ENCODE peak calls at places on chromosomes 2 and 18, in eight cellular contexts. V is left ventricle myocardium inferior, R is lower lobe of right lung, S is adrenal gland, U is colonic mucosa, A is right lobe of liver, O is thyroid gland, M is ovary. G is an unnamed sample. For H3K9me3, the result is how much of the 10 kb centered on the place peaks cover.

GRCh38 chr2:187526776-187527175 is 27.5 kb downstream of the TFPI start:
- DNase-seq in R (no peak), S (no peak), A (no peak), O (no peak), U (no peak), M (no peak), V (no peak), G (no peak)

GRCh38 chr2:219178377-219179175 is 501 bp downstream of the RETREG2 start:
- DNase-seq in A (peak), S (peak), U (peak), O (peak), R (peak), V (peak), M (no peak), G (no peak)

GRCh38 chr18:54284967-54285785 is 15.9 kb downstream of the POLI start:
- DNase-seq in O (no peak), M (no peak), V (peak), R (no peak), U (no peak), A (no peak), S (peak), G (no peak)

GRCh38 chr2:120195575-120195974 is 27.6 kb downstream of the TMEM185B start:
- DNase-seq in A (no peak), S (no peak), V (no peak), O (no peak), R (no peak), U (no peak), M (no peak), G (no peak)

GRCh38 chr2:177243476-177243875 is 21.1 kb downstream of the NFE2L2 start:
- DNase-seq in V (no peak), A (no peak), R (no peak), S (no peak), O (no peak), M (no peak), U (no peak), G (no peak)

GRCh38 chr2:96501471-96501874 is 3.7 kb downstream of the NEURL3 start:
- DNase-seq in S (no peak), V (no peak), M (no peak), R (no peak), U (no peak), A (no peak), O (no peak), G (no peak)

GRCh38 chr2:36708119-36708741 is 11.7 kb downstream of the VIT start:
- DNase-seq in O (no peak), S (no peak), U (no peak), R (no peak), A (no peak), M (no peak), V (no peak), G (no peak)

GRCh38 chr18:37631422-37631821 is 65.8 kb upstream of the CELF4 start:
- DNase-seq in V (no peak), A (no peak), R (no peak), M (no peak), U (no peak), O (no peak), S (no peak), G (no peak)

GRCh38 chr2:189304360-189304759 is 124.8 kb upstream of the COL5A2 start:
- DNase-seq in O (no peak), M (no peak), U (no peak), R (no peak), V (no peak), S (no peak), A (no peak), G (no peak)

GRCh38 chr2:234826676-234827075 is 125.1 kb upstream of the SH3BP4 start:
- DNase-seq in R (no peak), V (no peak), M (no peak), A (no peak), U (no peak), S (no peak), O (no peak), G (no peak)

GRCh38 chr2:118474151-118474561 is 373.3 kb downstream of the EN1 start:
- DNase-seq in U (no peak), V (no peak), O (no peak), A (no peak), S (no peak), R (no peak), M (no peak), G (no peak)

GRCh38 chr2:222730346-222731065 is 59.0 kb downstream of the MOGAT1 start:
- DNase-seq in M (no peak), O (no peak), A (no peak), U (no peak), V (no peak), S (no peak), R (no peak), G (no peak)

GRCh38 chr2:2743164-2743571 is 412.1 kb upstream of the MYT1L start:
- DNase-seq in O (peak), V (peak), M (peak), S (peak), A (no peak), U (peak), R (no peak), G (no peak)

GRCh38 chr2:218002792-218003191 is at the start of gene TNS1:
- DNase-seq in M (peak), S (peak), A (no peak), V (peak), U (no peak), R (no peak), O (no peak), G (no peak)

GRCh38 chr2:1644427-1644826 is 99.9 kb downstream of the PXDN start:
- DNase-seq in O (no peak), U (no peak), A (no peak), S (no peak), V (no peak), R (no peak), M (no peak), G (no peak)

GRCh38 chr2:47225061-47225783 is 70.1 kb upstream of the STPG4 start:
- DNase-seq in M (peak), R (peak), S (peak), U (peak), O (peak), A (peak), V (peak), G (peak)

GRCh38 chr2:145909175-145909574 is 1389.3 kb upstream of the ZEB2 start:
- DNase-seq in M (no peak), S (no peak), O (no peak), U (no peak), R (no peak), A (no peak), V (no peak), G (no peak)

GRCh38 chr2:135494503-135494902 is 36.5 kb downstream of the ZRANB3 start:
- DNase-seq in R (no peak), U (no peak), A (no peak), O (no peak), M (no peak), S (no peak), V (no peak), G (no peak)

GRCh38 chr2:44237221-44237620 is 38.1 kb upstream of the SLC3A1 start:
- DNase-seq in U (no peak), O (no peak), V (no peak), S (no peak), M (no peak), A (no peak), R (no peak), G (no peak)

GRCh38 chr2:230589497-230590015 is 123.1 kb upstream of the CAB39 start:
- DNase-seq in M (no peak), R (no peak), V (no peak), U (no peak), A (no peak), O (no peak), S (no peak), G (no peak)

GRCh38 chr2:96353032-96353561 is 17.5 kb downstream of the NCAPH start:
- DNase-seq in S (peak), M (no peak), O (peak), R (no peak), V (peak), A (peak), U (no peak), G (no peak)

GRCh38 chr2:152594792-152595191 is 122.5 kb downstream of the PRPF40A start:
- DNase-seq in S (no peak), V (no peak), A (no peak), U (no peak), R (no peak), M (no peak), O (peak), G (no peak)

DNA sequence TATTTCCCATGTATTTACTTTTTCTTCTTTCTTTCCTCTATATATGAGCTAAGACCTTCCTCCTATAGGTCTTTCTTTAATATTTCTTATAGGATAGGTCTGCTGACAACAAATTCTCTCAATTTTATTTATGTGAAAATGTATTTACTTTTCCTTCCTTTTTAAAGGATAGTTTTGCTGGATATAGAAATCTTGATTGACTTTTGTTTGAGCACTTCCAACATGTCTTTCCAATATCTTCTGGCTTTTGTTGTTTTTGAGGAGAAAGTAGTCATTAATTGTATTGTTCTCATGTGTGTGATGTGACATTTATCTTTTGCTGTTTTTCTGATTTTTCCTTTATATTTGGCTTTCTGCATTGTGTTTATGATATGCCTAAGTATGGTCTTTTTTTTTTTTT is 28.9 kb upstream of the FBLN7 start:
- DNase-seq in S (no peak), M (no peak), U (no peak), A (no peak), O (no peak), R (no peak), V (no peak), G (no peak)
- H3K9me3 ChIP-seq in S (under half), M (under half), U (under half), A (under half), O (under half), R (under half), V (under half), G (under half)

GRCh38 chr2:16625201-16625729 is 40.4 kb downstream of the CYRIA start:
- DNase-seq in A (no peak), V (no peak), O (no peak), U (no peak), S (peak), R (peak), M (no peak), G (no peak)

GRCh38 chr2:16625759-16626158 is 39.9 kb downstream of the CYRIA start:
- DNase-seq in A (no peak), R (no peak), U (no peak), O (no peak), S (no peak), M (no peak), V (no peak), G (no peak)

GRCh38 chr2:16628316-16628715 is 37.3 kb downstream of the CYRIA start:
- DNase-seq in V (no peak), U (no peak), O (no peak), M (no peak), A (no peak), R (no peak), S (no peak), G (no peak)

GRCh38 chr2:16626997-16627605 is 38.5 kb downstream of the CYRIA start:
- DNase-seq in S (no peak), R (no peak), V (no peak), O (no peak), M (no peak), A (no peak), U (no peak), G (no peak)

DNA sequence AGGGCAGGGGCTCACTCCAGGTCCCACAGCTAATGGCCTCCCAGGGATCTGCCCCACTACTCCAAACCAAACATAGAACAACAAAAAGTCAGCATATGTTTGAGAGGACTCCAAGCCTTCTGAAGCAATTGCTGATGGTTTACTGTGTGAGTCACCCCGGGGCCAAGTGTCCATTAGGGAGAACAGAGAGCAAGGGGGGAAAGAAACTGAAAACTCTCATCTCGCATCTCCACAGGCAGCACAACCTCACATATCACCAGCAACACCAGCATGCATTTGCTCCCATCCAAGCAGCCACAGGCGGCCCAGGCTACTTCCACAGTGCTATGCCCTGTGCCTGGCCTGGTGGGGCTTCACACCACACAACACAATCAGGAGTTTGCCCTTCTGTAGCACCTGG is 39.1 kb downstream of the CYRIA start:
- DNase-seq in R (no peak), O (peak), M (no peak), U (no peak), V (no peak), S (peak), A (no peak), G (no peak)
- H3K4me3 ChIP-seq in R (no peak), O (no peak), M (no peak), U (no peak), V (no peak), S (no peak), A (no peak), G (no peak)

DNA sequence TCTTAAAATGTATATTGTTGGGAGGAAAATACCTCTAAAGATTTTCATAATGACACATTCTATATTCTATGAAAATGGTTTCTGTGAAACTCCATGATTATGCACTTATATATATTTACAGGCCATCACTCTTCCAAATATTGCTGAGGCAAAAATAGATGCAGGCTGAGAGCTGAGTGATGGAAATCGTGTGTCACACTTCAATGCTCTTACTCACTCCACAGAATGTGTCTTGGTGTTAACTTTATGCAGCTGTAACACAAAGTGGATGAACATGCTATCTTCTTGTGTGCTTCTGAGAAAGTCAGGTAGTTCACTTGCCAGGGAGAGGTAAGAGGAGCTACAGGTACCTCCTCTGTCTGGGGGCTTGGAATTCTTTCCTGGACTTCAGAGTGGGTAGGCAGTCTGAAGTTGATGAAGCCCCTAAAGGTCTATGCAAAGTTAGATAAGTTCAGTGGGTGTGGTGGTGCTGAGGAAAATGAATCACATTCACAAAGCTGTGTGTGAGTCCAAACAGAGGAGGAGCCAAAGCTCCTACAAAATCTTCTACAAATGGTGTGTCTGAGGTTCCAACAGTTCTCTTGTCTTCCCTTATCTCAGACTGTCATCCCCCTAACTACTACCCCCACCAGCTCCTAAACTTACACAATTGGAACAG is 74.1 kb upstream of the ST6GAL2 start:
- DNase-seq in A (no peak), U (no peak), O (no peak), S (no peak), V (no peak), R (no peak), M (no peak), G (no peak)
- TF ChIP-seq CTCF in A (no peak), U (no peak), O (no peak), S (no peak), V (no peak), R (no peak), M (no peak), G (no peak)

GRCh38 chr2:224433442-224433841 is 31.5 kb upstream of the FAM124B start:
- DNase-seq in A (no peak), O (no peak), S (no peak), V (no peak), M (no peak), U (no peak), R (no peak), G (no peak)
- H3K9me3 ChIP-seq in A (under half), O (under half), S (under half), V (under half), M (under half), U (under half), R (under half), G (under half)

DNA sequence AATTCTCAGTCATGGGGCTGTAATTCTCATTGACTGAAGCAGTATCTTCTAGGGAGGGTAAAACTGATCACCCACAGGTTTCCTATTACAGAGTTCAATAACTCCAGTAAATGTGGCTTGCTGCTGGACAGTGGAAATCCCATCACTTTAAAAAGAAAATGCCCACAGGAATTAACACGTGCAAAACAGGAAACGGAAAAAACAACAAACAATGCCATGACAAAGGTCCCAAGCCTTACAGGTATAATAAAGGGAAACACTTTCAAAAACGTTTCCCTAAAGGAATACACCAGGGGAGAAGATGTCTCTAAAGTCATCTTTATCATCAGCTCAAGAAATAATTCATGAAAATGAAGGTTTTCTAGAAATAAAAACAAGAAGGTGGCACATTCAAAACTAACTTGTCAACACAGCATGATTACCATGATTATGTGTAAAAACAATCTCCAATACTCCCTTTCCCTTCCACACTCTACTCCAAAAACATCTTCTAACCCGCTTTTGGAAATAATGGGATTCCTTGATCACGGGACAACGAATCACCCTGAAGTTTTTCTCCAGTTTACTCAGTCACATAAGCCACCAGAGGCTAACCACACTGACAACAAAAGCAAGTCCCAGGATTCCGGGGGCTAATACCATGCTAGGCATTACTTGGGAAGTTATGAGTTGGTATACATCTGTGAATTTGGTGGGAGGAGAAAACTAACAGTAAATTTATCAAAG is 167.9 kb downstream of the TCF4 start:
- DNase-seq in A (no peak), R (no peak), O (no peak), M (no peak), S (no peak), U (no peak), V (no peak), G (no peak)
- H3K4me3 ChIP-seq in A (no peak), R (peak), O (no peak), M (no peak), S (no peak), U (no peak), V (peak), G (no peak)

GRCh38 chr2:237062585-237062984 is 23.1 kb upstream of the COPS8 start:
- DNase-seq in U (no peak), A (no peak), O (no peak), M (no peak), V (no peak), R (no peak), S (no peak), G (no peak)
- TF ChIP-seq CTCF in U (no peak), A (no peak), O (no peak), M (no peak), V (no peak), R (no peak), S (no peak), G (no peak)

DNA sequence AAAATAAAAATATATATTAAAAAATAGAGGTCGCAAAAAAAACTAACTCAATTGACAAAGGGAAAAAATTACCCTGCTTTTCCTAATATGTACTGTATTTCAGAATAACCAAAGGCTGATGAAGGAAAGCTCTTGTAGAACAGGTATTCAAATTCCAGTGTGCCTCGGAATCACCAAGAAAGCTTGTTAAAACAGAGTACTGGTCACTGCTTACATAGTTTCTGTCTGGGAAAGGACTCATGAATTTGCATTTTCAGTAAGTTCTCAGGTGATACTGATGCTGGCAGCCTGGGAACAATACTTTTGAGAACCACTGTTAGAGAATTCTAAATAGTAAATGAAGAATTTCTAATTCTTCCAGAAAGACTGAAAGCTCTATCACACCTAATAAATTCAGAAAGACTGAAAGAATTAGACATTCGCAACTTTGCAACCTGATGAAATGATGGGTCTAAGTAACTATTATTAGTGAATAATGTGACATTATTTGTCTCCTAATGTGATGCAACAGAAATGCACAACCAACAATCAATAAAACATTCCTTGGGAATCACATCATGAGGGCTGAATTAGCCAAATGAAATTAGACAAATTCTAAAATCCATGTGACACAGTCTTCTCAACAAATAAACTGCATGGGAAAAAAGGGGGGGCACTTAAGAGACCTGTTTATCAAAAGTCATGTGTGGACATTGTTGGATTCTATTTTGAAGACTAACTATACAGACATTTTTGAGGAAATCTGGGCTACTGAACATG is 21.9 kb downstream of the RPRD1A start:
- DNase-seq in S (no peak), V (no peak), R (no peak), U (no peak), O (no peak), M (no peak), A (no peak), G (no peak)
- H3K9me3 ChIP-seq in S (under half), V (under half), R (under half), U (under half), O (under half), M (under half), A (under half), G (under half)

DNA sequence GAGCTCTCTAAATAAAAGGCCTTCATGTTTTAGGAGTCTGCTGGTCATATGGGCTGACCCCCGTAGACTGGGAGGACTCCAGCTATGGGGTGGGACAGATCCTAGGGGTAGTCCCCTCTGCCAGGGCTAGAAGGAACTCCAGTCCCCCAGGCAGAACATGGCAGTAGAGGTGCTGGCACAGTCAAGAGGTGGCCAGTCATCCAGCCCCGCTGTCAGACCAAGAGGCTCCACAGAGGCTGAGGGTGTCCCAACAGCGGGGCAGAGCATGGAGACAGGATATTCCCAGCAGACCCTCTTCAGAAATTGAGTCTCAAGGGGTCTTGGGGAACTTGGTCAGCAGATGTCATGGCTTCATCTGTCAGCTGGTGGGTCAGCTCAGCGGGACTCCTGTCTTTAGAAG is 76.6 kb downstream of the LONRF2 start:
- DNase-seq in M (no peak), A (no peak), O (no peak), V (no peak), U (no peak), S (no peak), R (no peak), G (no peak)
- H3K4me3 ChIP-seq in M (no peak), A (no peak), O (no peak), V (no peak), U (no peak), S (no peak), R (no peak), G (no peak)

GRCh38 chr18:10490401-10491289 is 35.2 kb upstream of the NAPG start:
- DNase-seq in R (no peak), A (no peak), S (no peak), M (no peak), V (no peak), U (no peak), O (peak), G (no peak)
- TF ChIP-seq CTCF in R (peak), A (no peak), S (no peak), M (no peak), V (peak), U (no peak), O (no peak), G (no peak)

G was measured in RWPE2.